ENCODE peak calls at places on chromosome 9, in four cellular contexts. One of them, this sample, is unnamed.

GRCh38 chr9:133932176-133932575 is 59.9 kb downstream of the VAV2 start:
- DNase-seq in lung: no peak
- DNase-seq in WERI-Rb-1: no peak
- DNase-seq in cardiac fibroblast: peak; percentile 16
- DNase-seq in this sample: no peak

GRCh38 chr9:18821794-18822193 is 211.2 kb downstream of the SAXO1 start:
- DNase-seq in lung: no peak
- DNase-seq in WERI-Rb-1: no peak
- DNase-seq in cardiac fibroblast: no peak
- DNase-seq in this sample: peak; percentile 47

GRCh38 chr9:444528-444927 is 229.9 kb downstream of the DOCK8 start:
- DNase-seq in lung: no peak
- DNase-seq in WERI-Rb-1: no peak
- DNase-seq in cardiac fibroblast: no peak
- DNase-seq in this sample: peak; percentile 60

GRCh38 chr9:2526071-2526862 is 95.3 kb upstream of the VLDLR start:
- DNase-seq in lung: no peak
- DNase-seq in WERI-Rb-1: no peak
- DNase-seq in cardiac fibroblast: peak; percentile 18
- DNase-seq in this sample: no peak

GRCh38 chr9:133718533-133719315 is 19.4 kb downstream of the SARDH start:
- DNase-seq in lung: no peak
- DNase-seq in WERI-Rb-1: no peak
- DNase-seq in cardiac fibroblast: no peak
- DNase-seq in this sample: no peak

GRCh38 chr9:21316032-21316842 is 11.1 kb upstream of the IFNA5 start:
- DNase-seq in lung: no peak
- DNase-seq in WERI-Rb-1: no peak
- DNase-seq in cardiac fibroblast: no peak
- DNase-seq in this sample: no peak

GRCh38 chr9:92917176-92917800 is 30.0 kb upstream of the FGD3 start:
- DNase-seq in lung: no peak
- DNase-seq in WERI-Rb-1: no peak
- DNase-seq in cardiac fibroblast: no peak
- DNase-seq in this sample: no peak

GRCh38 chr9:69462394-69462793 is 137.4 kb downstream of the ENTREP1 start:
- DNase-seq in lung: no peak
- DNase-seq in WERI-Rb-1: no peak
- DNase-seq in cardiac fibroblast: no peak
- DNase-seq in this sample: no peak

GRCh38 chr9:84501587-84501986 is 161.0 kb upstream of the SLC28A3 start:
- DNase-seq in lung: no peak
- DNase-seq in WERI-Rb-1: no peak
- DNase-seq in cardiac fibroblast: no peak
- DNase-seq in this sample: no peak

GRCh38 chr9:28234899-28235277 is 661.6 kb upstream of the C9orf72 start:
- DNase-seq in lung: no peak
- DNase-seq in WERI-Rb-1: no peak
- DNase-seq in cardiac fibroblast: peak; percentile 5
- DNase-seq in this sample: peak; percentile 91

GRCh38 chr9:89426389-89426961 is 71.4 kb downstream of the SEMA4D start:
- DNase-seq in lung: no peak
- DNase-seq in WERI-Rb-1: no peak
- DNase-seq in cardiac fibroblast: no peak
- DNase-seq in this sample: no peak

GRCh38 chr9:2299156-2299842 is 284.2 kb downstream of the SMARCA2 start:
- DNase-seq in lung: peak; percentile 67
- DNase-seq in WERI-Rb-1: no peak
- DNase-seq in cardiac fibroblast: no peak
- DNase-seq in this sample: no peak

GRCh38 chr9:78745996-78746395 is 449.1 kb downstream of the PSAT1 start:
- DNase-seq in lung: no peak
- DNase-seq in WERI-Rb-1: no peak
- DNase-seq in cardiac fibroblast: no peak
- DNase-seq in this sample: no peak

GRCh38 chr9:10250200-10250599 is 362.6 kb downstream of the PTPRD start:
- DNase-seq in lung: no peak
- DNase-seq in WERI-Rb-1: no peak
- DNase-seq in cardiac fibroblast: peak; percentile 9
- DNase-seq in this sample: no peak

GRCh38 chr9:86073839-86074238 is 25.5 kb downstream of the GOLM1 start:
- DNase-seq in lung: no peak
- DNase-seq in WERI-Rb-1: no peak
- DNase-seq in cardiac fibroblast: no peak
- DNase-seq in this sample: no peak

GRCh38 chr9:23842531-23843129 is 16.6 kb upstream of the ELAVL2 start:
- DNase-seq in lung: no peak
- DNase-seq in WERI-Rb-1: no peak
- DNase-seq in cardiac fibroblast: no peak
- DNase-seq in this sample: no peak

GRCh38 chr9:115262952-115263351 is 145.0 kb upstream of the TNC start:
- DNase-seq in lung: no peak
- DNase-seq in WERI-Rb-1: no peak
- DNase-seq in cardiac fibroblast: peak; percentile 29
- DNase-seq in this sample: no peak

GRCh38 chr9:3646226-3646625 is 120.4 kb upstream of the RFX3 start:
- DNase-seq in lung: no peak
- DNase-seq in WERI-Rb-1: no peak
- DNase-seq in cardiac fibroblast: no peak
- DNase-seq in this sample: no peak

GRCh38 chr9:114002986-114003740 is 74.9 kb downstream of the AMBP start:
- DNase-seq in lung: peak; percentile 10
- DNase-seq in WERI-Rb-1: no peak
- DNase-seq in cardiac fibroblast: no peak
- DNase-seq in this sample: peak; percentile 24

GRCh38 chr9:114003756-114004155 is 74.3 kb downstream of the AMBP start:
- DNase-seq in lung: no peak
- DNase-seq in WERI-Rb-1: peak; percentile 5
- DNase-seq in cardiac fibroblast: no peak
- DNase-seq in this sample: peak; percentile 24

GRCh38 chr9:114005371-114006154 is 72.5 kb downstream of the AMBP start:
- DNase-seq in lung: peak; percentile 25
- DNase-seq in WERI-Rb-1: peak; percentile 40
- DNase-seq in cardiac fibroblast: no peak
- DNase-seq in this sample: no peak

GRCh38 chr9:114002271-114002985 is 75.7 kb downstream of the AMBP start:
- DNase-seq in lung: peak; percentile 21
- DNase-seq in WERI-Rb-1: no peak
- DNase-seq in cardiac fibroblast: no peak
- DNase-seq in this sample: no peak

DNA sequence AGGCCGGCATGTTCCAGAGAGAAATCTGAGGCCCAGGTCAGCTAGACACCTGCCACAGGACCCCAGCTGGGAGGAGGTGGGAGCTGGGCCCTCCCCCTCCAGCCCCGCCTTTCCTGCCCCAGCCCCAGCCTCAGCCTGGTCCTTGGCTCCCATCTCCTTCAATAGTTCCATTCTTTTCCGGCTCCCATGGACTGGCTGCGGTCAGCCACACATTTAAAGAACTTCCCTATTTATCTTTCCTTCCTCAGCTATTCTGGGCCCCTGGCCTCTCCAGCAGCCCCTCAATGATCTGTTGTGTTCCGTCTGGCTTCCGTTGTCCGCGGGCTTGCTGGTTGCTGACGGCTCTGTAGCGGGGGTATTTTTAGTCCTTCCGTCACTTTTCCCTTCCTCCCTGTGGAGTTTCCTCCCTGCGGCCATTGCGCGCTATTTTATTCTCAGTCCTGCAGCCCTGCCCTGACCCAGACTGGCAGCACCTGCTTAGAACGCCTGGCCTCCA is 73.8 kb downstream of the AMBP start:
- DNase-seq in lung: peak; percentile 27
- DNase-seq in WERI-Rb-1: peak; percentile 6
- DNase-seq in cardiac fibroblast: no peak
- DNase-seq in this sample: peak; percentile 38
- H3K4me3 ChIP-seq in lung: no peak overlapping the region
- H3K4me3 ChIP-seq in WERI-Rb-1: no peak overlapping the region
- H3K4me3 ChIP-seq in cardiac fibroblast: no peak overlapping the region
- H3K4me3 ChIP-seq in this sample: no peak overlapping the region

GRCh38 chr9:109972026-109973005 is 192.3 kb downstream of the PALM2AKAP2 start:
- DNase-seq in lung: no peak
- DNase-seq in WERI-Rb-1: no peak
- DNase-seq in cardiac fibroblast: no peak
- DNase-seq in this sample: no peak
- TF ChIP-seq CTCF in lung: no peak
- TF ChIP-seq CTCF in WERI-Rb-1: no peak
- TF ChIP-seq CTCF in cardiac fibroblast: no peak
- TF ChIP-seq CTCF in this sample: no peak

GRCh38 chr9:124284940-124285441 is 27.2 kb downstream of the NEK6 start:
- DNase-seq in lung: no peak
- DNase-seq in WERI-Rb-1: no peak
- DNase-seq in cardiac fibroblast: no peak
- DNase-seq in this sample: peak; percentile 67

GRCh38 chr9:124285490-124285889 is 27.7 kb downstream of the NEK6 start:
- DNase-seq in lung: no peak
- DNase-seq in WERI-Rb-1: no peak
- DNase-seq in cardiac fibroblast: no peak
- DNase-seq in this sample: no peak

GRCh38 chr9:124285903-124286291 is 28.1 kb downstream of the NEK6 start:
- DNase-seq in lung: peak; percentile 77
- DNase-seq in WERI-Rb-1: no peak
- DNase-seq in cardiac fibroblast: peak; percentile 96
- DNase-seq in this sample: peak; percentile 98

GRCh38 chr9:124284237-124284831 is 26.6 kb downstream of the NEK6 start:
- DNase-seq in lung: no peak
- DNase-seq in WERI-Rb-1: no peak
- DNase-seq in cardiac fibroblast: no peak
- DNase-seq in this sample: peak; percentile 46

GRCh38 chr9:124286292-124286931 is 28.7 kb downstream of the NEK6 start:
- DNase-seq in lung: no peak
- DNase-seq in WERI-Rb-1: no peak
- DNase-seq in cardiac fibroblast: peak; percentile 89
- DNase-seq in this sample: peak; percentile 89
- H3K4me3 ChIP-seq in lung: no peak overlapping the region
- H3K4me3 ChIP-seq in WERI-Rb-1: no peak overlapping the region
- H3K4me3 ChIP-seq in cardiac fibroblast: no peak overlapping the region
- H3K4me3 ChIP-seq in this sample: no peak overlapping the region

GRCh38 chr9:27125030-27125429 is 16.0 kb downstream of the TEK start:
- DNase-seq in lung: peak; percentile 49
- DNase-seq in WERI-Rb-1: no peak
- DNase-seq in cardiac fibroblast: peak; percentile 98
- DNase-seq in this sample: peak; percentile 95
- TF ChIP-seq CTCF in lung: no peak
- TF ChIP-seq CTCF in WERI-Rb-1: no peak
- TF ChIP-seq CTCF in cardiac fibroblast: no peak
- TF ChIP-seq CTCF in this sample: no peak

GRCh38 chr9:137068539-137069507 is 1.5 kb downstream of the SAPCD2 start:
- DNase-seq in lung: no peak
- DNase-seq in WERI-Rb-1: no peak
- DNase-seq in cardiac fibroblast: no peak
- DNase-seq in this sample: no peak

GRCh38 chr9:137070201-137070905 is at the start of gene SAPCD2:
- DNase-seq in lung: peak; percentile 85
- DNase-seq in WERI-Rb-1: peak; percentile 92
- DNase-seq in cardiac fibroblast: peak; percentile 82
- DNase-seq in this sample: peak; percentile 80

GRCh38 chr9:137069508-137070071 is 767 bp downstream of the SAPCD2 start:
- DNase-seq in lung: no peak
- DNase-seq in WERI-Rb-1: no peak
- DNase-seq in cardiac fibroblast: no peak
- DNase-seq in this sample: no peak

GRCh38 chr9:137071282-137071681 is 925 bp upstream of the SAPCD2 start:
- DNase-seq in lung: no peak
- DNase-seq in WERI-Rb-1: no peak
- DNase-seq in cardiac fibroblast: no peak
- DNase-seq in this sample: no peak

DNA sequence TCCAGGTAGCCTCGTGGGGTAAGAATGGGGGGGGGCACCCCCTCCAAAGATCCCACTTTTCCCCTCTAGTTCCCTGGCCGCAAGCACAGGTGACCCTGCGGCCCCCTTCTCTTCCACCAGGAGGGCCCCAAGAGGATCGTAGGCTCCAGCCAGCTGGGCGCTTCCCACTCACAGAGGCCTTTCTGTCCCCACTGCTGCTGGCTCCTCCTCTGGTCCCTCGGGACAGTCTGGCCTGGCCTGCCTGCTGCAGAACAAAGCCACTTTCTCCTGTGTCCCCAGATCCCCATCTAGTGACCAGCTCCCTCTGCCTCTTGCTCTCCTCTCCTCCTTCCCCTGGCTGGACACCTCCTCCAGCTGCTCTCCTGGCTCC is 534 bp upstream of the SAPCD2 start:
- DNase-seq in lung: no peak
- DNase-seq in WERI-Rb-1: peak; percentile 73
- DNase-seq in cardiac fibroblast: no peak
- DNase-seq in this sample: no peak
- H3K4me3 ChIP-seq in lung: no peak overlapping the region
- H3K4me3 ChIP-seq in WERI-Rb-1: peak overlapping the region; percentile 62
- H3K4me3 ChIP-seq in cardiac fibroblast: peak overlapping the region; percentile 15
- H3K4me3 ChIP-seq in this sample: peak overlapping the region; percentile 40

GRCh38 chr9:122791872-122792669 is 3.3 kb downstream of the OR5C1 start:
- DNase-seq in lung: no peak
- DNase-seq in WERI-Rb-1: no peak
- DNase-seq in cardiac fibroblast: no peak
- DNase-seq in this sample: no peak

GRCh38 chr9:122800066-122801060 is at the start of gene OR1K1:
- DNase-seq in lung: no peak
- DNase-seq in WERI-Rb-1: no peak
- DNase-seq in cardiac fibroblast: no peak
- DNase-seq in this sample: no peak

DNA sequence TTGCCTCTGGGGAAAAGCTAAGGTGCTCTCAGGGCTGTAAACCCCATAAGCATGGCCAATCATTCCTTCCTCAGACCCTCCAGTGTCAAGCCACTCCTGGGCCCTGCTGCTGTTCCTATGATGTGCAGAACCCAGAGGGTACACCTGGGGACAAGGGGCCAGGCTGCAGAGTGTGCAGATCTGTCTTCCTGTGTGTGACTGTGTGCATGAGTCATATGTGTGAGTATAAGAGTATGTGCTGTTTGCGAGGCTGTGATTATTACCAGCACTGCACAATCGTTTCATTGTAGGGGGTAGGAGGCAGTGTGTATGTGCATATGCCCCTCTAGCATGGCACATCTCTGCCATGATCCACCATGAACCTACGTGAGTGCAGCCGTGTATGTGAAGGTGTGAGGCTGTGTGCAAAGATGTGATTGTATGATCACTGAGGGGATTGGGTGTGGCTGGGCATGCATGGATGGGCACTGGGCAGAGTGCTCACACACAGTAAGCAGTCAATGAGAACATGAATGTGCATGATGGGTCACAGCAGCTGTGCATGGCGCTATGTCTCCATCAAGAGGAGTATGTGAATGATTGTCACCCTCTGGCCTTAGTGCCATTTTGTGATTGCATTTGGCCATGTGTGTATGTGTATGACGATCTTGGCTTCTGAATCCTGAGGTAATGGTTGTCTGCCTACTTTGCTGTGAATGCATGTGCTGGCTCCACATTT is 2.4 kb upstream of the OR1K1 start:
- DNase-seq in lung: no peak
- DNase-seq in WERI-Rb-1: no peak
- DNase-seq in cardiac fibroblast: no peak
- DNase-seq in this sample: no peak
- TF ChIP-seq CTCF in lung: no peak
- TF ChIP-seq CTCF in WERI-Rb-1: peak; percentile 46
- TF ChIP-seq CTCF in cardiac fibroblast: no peak
- TF ChIP-seq CTCF in this sample: no peak